ENCODE peak calls at places on chromosomes 5 and 9, in six cellular contexts. Z is anterior cingulate cortex; O is naive thymus-derived CD8-positive, alpha-beta T cell; F is HuH-7; D is tibial artery; A is mesendoderm. W is an unnamed sample.

GRCh38 chr9:131495726-131496292 is 6.9 kb upstream of the POMT1 start:
- DNase-seq in D (no peak), F (no peak), Z (no peak), A (no peak), O (no peak), W (no peak)

GRCh38 chr5:473344-474192 is 30.6 kb downstream of the EXOC3 start:
- DNase-seq in A (peak; percentile 82), F (no peak), D (no peak), Z (no peak), O (no peak), W (peak; percentile 44)

GRCh38 chr9:126159661-126160060 is 167.0 kb upstream of the MVB12B start:
- DNase-seq in D (no peak), A (no peak), F (no peak), O (no peak), Z (no peak), W (no peak)

GRCh38 chr9:18499987-18500386 is 26.0 kb downstream of the ADAMTSL1 start:
- DNase-seq in D (no peak), Z (no peak), A (no peak), F (no peak), O (no peak), W (no peak)

GRCh38 chr5:155727512-155728145 is 599.3 kb upstream of the SGCD start:
- DNase-seq in O (no peak), D (no peak), Z (no peak), A (peak; percentile 20), F (no peak), W (peak; percentile 14)

GRCh38 chr9:117722108-117722761 is 18.0 kb downstream of the TLR4 start:
- DNase-seq in Z (no peak), A (no peak), F (no peak), D (no peak), O (no peak), W (no peak)

GRCh38 chr5:140109050-140109817 is 4.7 kb upstream of the PURA start:
- DNase-seq in Z (no peak), F (no peak), A (peak; percentile 36), O (no peak), D (no peak), W (peak; percentile 8)

GRCh38 chr5:130316971-130317421 is 412.7 kb downstream of the CHSY3 start:
- DNase-seq in O (no peak), F (no peak), Z (no peak), A (peak; percentile 50), D (no peak), W (no peak)

GRCh38 chr5:43193952-43194321 is 1.9 kb downstream of the NIM1K start:
- DNase-seq in D (no peak), A (peak; percentile 44), Z (no peak), F (no peak), O (no peak), W (no peak)

GRCh38 chr5:104977530-104977929 is 1414.9 kb upstream of the NUDT12 start:
- DNase-seq in O (no peak), D (no peak), Z (no peak), A (no peak), F (peak; percentile 21), W (no peak)

GRCh38 chr5:149450199-149450598 is 71.1 kb upstream of the IL17B start:
- DNase-seq in Z (no peak), D (peak; percentile 73), A (no peak), F (no peak), O (no peak), W (no peak)

GRCh38 chr9:134800791-134801339 is 79.7 kb upstream of the FCN2 start:
- DNase-seq in A (no peak), Z (peak; percentile 56), O (no peak), D (peak; percentile 70), F (no peak), W (no peak)

GRCh38 chr9:23686257-23686656 is 139.8 kb downstream of the ELAVL2 start:
- DNase-seq in Z (no peak), D (no peak), O (no peak), A (peak; percentile 82), F (no peak), W (no peak)

GRCh38 chr9:37248651-37249163 is 128.3 kb downstream of the ZCCHC7 start:
- DNase-seq in Z (no peak), A (no peak), O (no peak), F (no peak), D (no peak), W (no peak)

GRCh38 chr5:171474106-171474878 is 54.8 kb downstream of the FGF18 start:
- DNase-seq in F (no peak), Z (no peak), O (no peak), D (no peak), A (no peak), W (no peak)

GRCh38 chr5:1182633-1183423 is 18.6 kb upstream of the SLC6A19 start:
- DNase-seq in A (no peak), O (no peak), D (peak; percentile 5), F (peak; percentile 66), Z (no peak), W (no peak)

GRCh38 chr5:31811210-31811609 is 172.3 kb downstream of the PDZD2 start:
- DNase-seq in A (peak; percentile 65), D (no peak), Z (no peak), F (no peak), O (no peak), W (no peak)

GRCh38 chr9:91786132-91786896 is 163.7 kb downstream of the ROR2 start:
- DNase-seq in A (no peak), O (no peak), Z (no peak), D (no peak), F (no peak), W (no peak)

GRCh38 chr9:133972041-133972970 is 19.8 kb downstream of the VAV2 start:
- DNase-seq in O (no peak), F (peak; percentile 87), A (no peak), D (no peak), Z (no peak), W (no peak)

GRCh38 chr9:137878146-137878941 is 762 bp downstream of the CACNA1B start:
- DNase-seq in A (peak; percentile 77), F (no peak), O (peak; percentile 4), Z (no peak), D (no peak), W (peak; percentile 91)

GRCh38 chr9:107749787-107750444 is 260.3 kb upstream of the KLF4 start:
- DNase-seq in F (peak; percentile 23), Z (peak; percentile 74), O (no peak), A (peak; percentile 85), D (peak; percentile 97), W (no peak)

GRCh38 chr5:25649628-25650265 is 1005.0 kb upstream of the CDH10 start:
- DNase-seq in D (no peak), O (no peak), F (no peak), Z (no peak), A (no peak), W (no peak)

GRCh38 chr9:93189369-93190132 is 5.6 kb downstream of the WNK2 start:
- DNase-seq in O (no peak), A (no peak), D (no peak), Z (no peak), F (no peak), W (no peak)

GRCh38 chr5:74866653-74867162 is 521 bp upstream of the FAM169A start:
- DNase-seq in O (no peak), F (peak; percentile 46), Z (no peak), D (no peak), A (peak; percentile 87), W (peak; percentile 38)

GRCh38 chr5:150155258-150156032 is at the start of gene PDGFRB:
- DNase-seq in F (no peak), O (peak; percentile 65), A (peak; percentile 84), Z (peak; percentile 78), D (peak; percentile 97), W (no peak)

GRCh38 chr5:154295551-154295950 is 105.0 kb downstream of the GALNT10 start:
- DNase-seq in F (no peak), A (no peak), D (no peak), Z (no peak), O (no peak), W (no peak)

GRCh38 chr9:88972401-88972800 is 18.9 kb upstream of the S1PR3 start:
- DNase-seq in Z (no peak), O (no peak), F (no peak), D (no peak), A (no peak), W (no peak)

GRCh38 chr5:100777680-100778281 is 125.3 kb downstream of the ST8SIA4 start:
- DNase-seq in O (no peak), D (peak; percentile 39), A (peak; percentile 25), Z (no peak), F (no peak), W (no peak)

GRCh38 chr5:142426676-142427364 is 102.0 kb upstream of the SPRY4 start:
- DNase-seq in Z (no peak), O (no peak), F (no peak), A (no peak), D (no peak), W (no peak)

GRCh38 chr5:16489322-16489791 is 23.8 kb upstream of the ZNF622 start:
- DNase-seq in O (no peak), F (no peak), A (peak; percentile 36), D (no peak), Z (no peak), W (no peak)

GRCh38 chr5:132392411-132392810 is 22.9 kb downstream of the SLC22A5 start:
- DNase-seq in D (no peak), A (no peak), Z (no peak), O (no peak), F (no peak), W (no peak)

GRCh38 chr5:172858990-172859811 is 25.1 kb downstream of the ERGIC1 start:
- DNase-seq in A (no peak), Z (no peak), D (peak; percentile 86), O (no peak), F (peak; percentile 59), W (no peak)

GRCh38 chr9:115717711-115718173 is 435.8 kb upstream of the PAPPA start:
- DNase-seq in Z (no peak), O (no peak), A (peak; percentile 79), D (no peak), F (no peak), W (no peak)

GRCh38 chr9:36401179-36401740 is 1.2 kb upstream of the RNF38 start:
- DNase-seq in A (peak; percentile 83), Z (no peak), F (peak; percentile 96), O (no peak), D (peak; percentile 51), W (no peak)

GRCh38 chr9:100700689-100701318 is 122.9 kb downstream of the CAVIN4 start:
- DNase-seq in F (no peak), O (no peak), D (no peak), A (peak; percentile 67), Z (no peak), W (peak; percentile 39)

GRCh38 chr9:5628183-5628529 is 751 bp upstream of the RIC1 start:
- DNase-seq in D (no peak), O (no peak), A (no peak), Z (no peak), F (no peak), W (no peak)

GRCh38 chr9:112110094-112110772 is 64.9 kb downstream of the SUSD1 start:
- DNase-seq in F (no peak), Z (no peak), O (no peak), D (no peak), A (peak; percentile 37), W (no peak)

GRCh38 chr9:109926321-109926959 is 146.4 kb downstream of the PALM2AKAP2 start:
- DNase-seq in D (peak; percentile 30), Z (no peak), F (no peak), A (no peak), O (no peak), W (no peak)

GRCh38 chr9:116877072-116877471 is 190.0 kb downstream of the TRIM32 start:
- DNase-seq in D (no peak), F (no peak), A (no peak), Z (no peak), O (no peak), W (no peak)

W was measured in endothelial cell.